ENCODE peak calls at places on chromosomes 5 and 9, in four cellular contexts. X is RPMI8226, V is GM13977, C is fibroblast of gingiva. G is an unnamed sample.
A peak's percentile ranks its signal among the peaks of the same experiment; 100 is the strongest.

GRCh38 chr5:179152941-179153340 is 92.8 kb downstream of the ZNF354C start:
- DNase-seq in C (no peak), V (no peak), X (no peak), G (no peak)

GRCh38 chr5:39566891-39567290 is 142.1 kb upstream of the DAB2 start:
- DNase-seq in C (no peak), V (no peak), X (no peak), G (no peak)

GRCh38 chr5:167512111-167512510 is 779.3 kb upstream of the WWC1 start:
- DNase-seq in V (no peak), C (no peak), X (no peak), G (no peak)

GRCh38 chr5:103374473-103374963 is 116.0 kb downstream of the MACIR start:
- DNase-seq in V (no peak), C (no peak), X (no peak), G (no peak)

GRCh38 chr5:109900911-109901627 is 211.3 kb downstream of the MAN2A1 start:
- DNase-seq in X (no peak), C (no peak), V (no peak), G (no peak)

GRCh38 chr9:116115731-116116353 is 37.7 kb upstream of the PAPPA start:
- DNase-seq in X (no peak), V (no peak), C (peak; percentile 79), G (no peak)

GRCh38 chr5:43389679-43390329 is 22.4 kb downstream of the CCL28 start:
- DNase-seq in V (peak; percentile 74), C (peak; percentile 88), X (peak; percentile 79), G (no peak)

GRCh38 chr5:142814122-142814521 is 43.9 kb downstream of the ARHGAP26 start:
- DNase-seq in X (no peak), C (no peak), V (no peak), G (no peak)

GRCh38 chr5:99674086-99674485 is 745.3 kb upstream of the CHD1 start:
- DNase-seq in C (no peak), X (no peak), V (no peak), G (no peak)

GRCh38 chr5:14428302-14429081 is 153.1 kb upstream of the OTULINL start:
- DNase-seq in V (no peak), C (no peak), X (no peak), G (no peak)

GRCh38 chr9:25350011-25350410 is 328.2 kb downstream of the TUSC1 start:
- DNase-seq in V (no peak), X (peak; percentile 8), C (no peak), G (no peak)

GRCh38 chr9:4048441-4048840 is 251.4 kb downstream of the GLIS3 start:
- DNase-seq in V (no peak), C (peak; percentile 72), X (no peak), G (no peak)

GRCh38 chr9:70079364-70080103 is 35.9 kb downstream of the MAMDC2 start:
- DNase-seq in C (peak; percentile 73), V (no peak), X (peak; percentile 79), G (no peak)

GRCh38 chr5:78112931-78113330 is 181.6 kb downstream of the AP3B1 start:
- DNase-seq in X (no peak), C (no peak), V (no peak), G (no peak)

GRCh38 chr9:15982182-15982581 is 429.3 kb downstream of the CCDC171 start:
- DNase-seq in X (no peak), V (no peak), C (no peak), G (no peak)

G was measured in suprapubic skin.